ENCODE peak calls at places on chromosomes 2 and 18, in four cellular contexts. H is NCI-H2081 treated with DMSO at 0.1 percent for 48 hours, R is AG04450, V is neural crest cell. M is an unnamed sample.

GRCh38 chr2:237445611-237446332 is 31.8 kb upstream of the COL6A3 start:
- DNase-seq in H (no peak), R (no peak), V (no peak), M (no peak)

GRCh38 chr2:100321881-100322820 is at the start of gene LONRF2:
- DNase-seq in R (no peak), V (peak), H (peak), M (peak)

GRCh38 chr2:33069894-33070651 is 123.3 kb downstream of the LTBP1 start:
- DNase-seq in H (no peak), R (peak), V (no peak), M (no peak)

GRCh38 chr2:207530160-207531023 is 630 bp downstream of the CREB1 start:
- DNase-seq in V (peak), R (no peak), H (no peak), M (peak)

GRCh38 chr2:37774976-37775907 is 103.8 kb upstream of the CDC42EP3 start:
- DNase-seq in H (no peak), V (no peak), R (no peak), M (no peak)

GRCh38 chr2:216694826-216695217 is 527 bp downstream of the IGFBP5 start:
- DNase-seq in R (no peak), H (no peak), V (no peak), M (no peak)

GRCh38 chr2:45233301-45233700 is 224.0 kb upstream of the SIX2 start:
- DNase-seq in V (no peak), R (no peak), H (no peak), M (no peak)

GRCh38 chr18:21598726-21599584 is 1.5 kb downstream of the ESCO1 start:
- DNase-seq in R (no peak), H (no peak), V (no peak), M (no peak)

GRCh38 chr2:151111599-151112278 is 149.9 kb downstream of the RBM43 start:
- DNase-seq in H (no peak), R (peak), V (no peak), M (no peak)

GRCh38 chr18:42620585-42620984 is 494.9 kb downstream of the RIT2 start:
- DNase-seq in R (no peak), V (no peak), H (no peak), M (no peak)

GRCh38 chr18:80194874-80195570 is 52.3 kb downstream of the PARD6G start:
- DNase-seq in R (no peak), V (no peak), H (no peak), M (no peak)

GRCh38 chr18:44180683-44181082 is 500.0 kb upstream of the SETBP1 start:
- DNase-seq in H (no peak), R (no peak), V (no peak), M (no peak)

GRCh38 chr2:157053876-157054275 is 203.6 kb upstream of the GALNT5 start:
- DNase-seq in R (no peak), H (no peak), V (no peak), M (peak)

GRCh38 chr2:197813093-197813787 is 8.8 kb downstream of the PLCL1 start:
- DNase-seq in V (no peak), R (no peak), H (no peak), M (peak)

GRCh38 chr2:152189622-152190495 is 14.3 kb upstream of the STAM2 start:
- DNase-seq in H (no peak), R (peak), V (peak), M (no peak)

GRCh38 chr18:36372902-36373301 is 75.4 kb downstream of the FHOD3 start:
- DNase-seq in R (peak), V (no peak), H (no peak), M (no peak)

GRCh38 chr2:210198326-210198725 is 26.9 kb downstream of the ACADL start:
- DNase-seq in H (no peak), V (no peak), R (no peak), M (no peak)

GRCh38 chr18:42183746-42184145 is 228.7 kb downstream of the PIK3C3 start:
- DNase-seq in H (no peak), R (peak), V (no peak), M (no peak)

GRCh38 chr2:2800697-2801096 is 469.6 kb upstream of the MYT1L start:
- DNase-seq in V (no peak), R (no peak), H (no peak), M (no peak)

GRCh38 chr2:135948642-135949355 is 36.6 kb downstream of the DARS1 start:
- DNase-seq in R (no peak), H (no peak), V (no peak), M (no peak)

GRCh38 chr2:231334179-231334930 is 61.2 kb upstream of the B3GNT7 start:
- DNase-seq in V (no peak), H (no peak), R (no peak), M (no peak)

GRCh38 chr18:3593381-3593903 is 143.5 kb downstream of the TGIF1 start:
- DNase-seq in H (no peak), R (no peak), V (peak), M (peak)

GRCh38 chr2:55161295-55162210 is 70.5 kb downstream of the CLHC1 start:
- DNase-seq in H (no peak), V (no peak), R (no peak), M (peak)

GRCh38 chr18:26488417-26489009 is 59.8 kb downstream of the KCTD1 start:
- DNase-seq in V (no peak), R (no peak), H (peak), M (no peak)

GRCh38 chr18:9617006-9617542 is 2.7 kb upstream of the PPP4R1 start:
- DNase-seq in V (no peak), R (no peak), H (no peak), M (no peak)

GRCh38 chr2:66846887-66847286 is 412.0 kb downstream of the MEIS1 start:
- DNase-seq in R (no peak), V (no peak), H (no peak), M (no peak)

GRCh38 chr2:55768991-55769390 is 75.3 kb upstream of the PNPT1 start:
- DNase-seq in V (no peak), H (no peak), R (no peak), M (no peak)

GRCh38 chr2:34241905-34242740 is 643.0 kb upstream of the FAM98A start:
- DNase-seq in H (no peak), R (no peak), V (no peak), M (no peak)

GRCh38 chr2:128654404-128654803 is 335.7 kb upstream of the HS6ST1 start:
- DNase-seq in R (no peak), V (no peak), H (no peak), M (no peak)

GRCh38 chr2:12722445-12723316 is 5.9 kb downstream of the TRIB2 start:
- DNase-seq in H (no peak), V (no peak), R (no peak), M (no peak)

GRCh38 chr18:3449702-3450357 is at the start of gene TGIF1:
- DNase-seq in R (no peak), V (peak), H (peak), M (no peak)

GRCh38 chr2:196233808-196234501 is 62.6 kb upstream of the STK17B start:
- DNase-seq in H (no peak), R (no peak), V (no peak), M (no peak)

GRCh38 chr2:119218478-119219064 is 5.1 kb upstream of the STEAP3 start:
- DNase-seq in R (peak), V (no peak), H (peak), M (peak)

GRCh38 chr2:97905294-97905693 is 90.5 kb downstream of the TMEM131 start:
- DNase-seq in V (no peak), R (no peak), H (no peak), M (no peak)

GRCh38 chr2:25078171-25079049 is 36.5 kb downstream of the EFR3B start:
- DNase-seq in R (peak), H (peak), V (no peak), M (peak)

GRCh38 chr2:57460875-57461274 is 585.7 kb upstream of the VRK2 start:
- DNase-seq in R (no peak), V (no peak), H (no peak), M (peak)